ENCODE peak calls at places on chromosomes 1 and 21, in eight cellular contexts. N, O, A, C, P, Z, U and I are unnamed samples.

GRCh38 chr1:207888647-207889046 is 22.3 kb downstream of the CD34 start:
- DNase-seq in P (no peak), Z (no peak), C (no peak), A (no peak), N (no peak), O (no peak), U (no peak), I (no peak)

GRCh38 chr1:154583691-154584212 is 16.2 kb downstream of the CHRNB2 start:
- DNase-seq in Z (peak; percentile 61), O (no peak), P (no peak), N (no peak), C (no peak), U (no peak), A (no peak), I (no peak)

GRCh38 chr1:162235261-162235780 is 141.3 kb downstream of the SPATA46 start:
- DNase-seq in P (no peak), Z (no peak), C (no peak), N (no peak), A (peak; percentile 47), U (no peak), O (peak; percentile 9), I (peak; percentile 65)

GRCh38 chr1:78104322-78104721 is 58.6 kb downstream of the GIPC2 start:
- DNase-seq in O (no peak), A (no peak), C (no peak), U (no peak), N (no peak), Z (no peak), P (no peak), I (no peak)

GRCh38 chr1:96979287-96979686 is 257.7 kb downstream of the PTBP2 start:
- DNase-seq in U (no peak), Z (no peak), O (no peak), N (no peak), P (no peak), C (no peak), A (no peak), I (no peak)

GRCh38 chr21:34595457-34595856 is 19.5 kb downstream of the RCAN1 start:
- DNase-seq in N (no peak), Z (no peak), P (no peak), O (no peak), C (peak; percentile 66), A (no peak), U (no peak), I (no peak)

GRCh38 chr1:109832935-109833334 is 69.2 kb upstream of the EPS8L3 start:
- DNase-seq in Z (no peak), U (no peak), N (no peak), P (no peak), C (no peak), O (no peak), A (no peak), I (no peak)

GRCh38 chr1:17860812-17861211 is 105.7 kb downstream of the ACTL8 start:
- DNase-seq in P (no peak), N (no peak), C (no peak), O (no peak), U (no peak), Z (no peak), A (no peak), I (no peak)

GRCh38 chr21:34544032-34544496 is 32.1 kb upstream of the KCNE1 start:
- DNase-seq in U (peak; percentile 85), O (peak; percentile 74), C (peak; percentile 71), P (peak; percentile 91), N (peak; percentile 57), A (peak; percentile 22), Z (peak; percentile 49), I (no peak)

GRCh38 chr1:36159614-36160387 is 3.8 kb downstream of the MAP7D1 start:
- DNase-seq in A (no peak), Z (no peak), P (no peak), O (no peak), C (no peak), N (no peak), U (no peak), I (no peak)

GRCh38 chr1:3968851-3969250 is 68.8 kb upstream of the C1orf174 start:
- DNase-seq in A (peak; percentile 76), U (no peak), N (no peak), Z (no peak), O (no peak), P (no peak), C (no peak), I (no peak)

GRCh38 chr1:108551157-108551862 is 8.6 kb upstream of the EEIG2 start:
- DNase-seq in P (peak; percentile 60), U (no peak), C (no peak), N (no peak), O (no peak), A (no peak), Z (no peak), I (no peak)

GRCh38 chr1:3161130-3161840 is 92.3 kb downstream of the PRDM16 start:
- DNase-seq in U (no peak), N (no peak), A (no peak), P (no peak), C (no peak), Z (no peak), O (no peak), I (no peak)

GRCh38 chr1:7586031-7586941 is 184.8 kb upstream of the VAMP3 start:
- DNase-seq in U (no peak), P (no peak), C (peak; percentile 65), N (peak; percentile 37), O (no peak), Z (peak; percentile 8), A (peak; percentile 2), I (no peak)

GRCh38 chr1:94125551-94126514 is 4.9 kb upstream of the ABCA4 start:
- DNase-seq in A (no peak), C (no peak), Z (no peak), O (peak; percentile 56), N (no peak), P (no peak), U (no peak), I (no peak)

GRCh38 chr1:13583592-13583963 is at the start of gene PDPN:
- DNase-seq in Z (peak; percentile 83), P (no peak), O (no peak), C (no peak), A (peak; percentile 85), U (peak; percentile 18), N (peak; percentile 89), I (no peak)

GRCh38 chr21:45973475-45974072 is 8.0 kb upstream of the COL6A1 start:
- DNase-seq in C (peak; percentile 83), N (peak; percentile 88), Z (peak; percentile 93), O (peak; percentile 26), P (peak; percentile 68), U (peak; percentile 76), A (peak; percentile 84), I (no peak)

GRCh38 chr1:168243200-168243599 is 17.4 kb downstream of the SFT2D2 start:
- DNase-seq in Z (peak; percentile 36), P (no peak), O (no peak), C (no peak), A (no peak), N (no peak), U (no peak), I (no peak)

GRCh38 chr1:9320520-9321479 is 28.1 kb downstream of the SPSB1 start:
- DNase-seq in Z (no peak), U (no peak), N (no peak), P (no peak), A (peak; percentile 37), C (no peak), O (no peak), I (no peak)

DNA sequence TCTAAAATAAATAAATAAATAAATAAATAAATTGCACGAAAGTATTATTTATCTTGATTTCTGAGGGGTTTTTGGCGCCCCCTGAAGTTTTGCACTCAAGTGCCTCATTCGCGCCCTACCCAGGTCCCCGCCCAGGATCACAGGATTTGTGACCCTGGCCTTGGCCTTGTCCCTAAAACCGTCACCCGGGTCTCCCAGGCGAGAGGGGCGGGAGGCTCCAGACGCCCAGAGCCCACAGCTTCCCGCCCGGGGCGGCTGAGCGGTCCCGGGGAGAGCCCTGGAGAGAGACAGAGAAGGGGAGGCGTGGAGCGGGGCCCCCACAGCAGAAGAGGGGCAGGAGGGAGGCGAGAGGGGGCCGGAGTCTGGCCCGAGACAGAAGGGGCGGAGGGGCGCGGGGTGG is 91.8 kb upstream of the CASZ1 start:
- DNase-seq in C (no peak), N (no peak), O (no peak), P (no peak), A (peak; percentile 54), Z (no peak), U (no peak), I (no peak)
- TF ChIP-seq CTCF in C (no peak), N (no peak), O (no peak), P (no peak), A (no peak), Z (no peak), U (no peak), I (no peak)

GRCh38 chr1:84773933-84774497 is 83.8 kb upstream of the SSX2IP start:
- DNase-seq in Z (no peak), P (no peak), O (no peak), A (peak; percentile 44), C (no peak), U (no peak), N (peak; percentile 32), I (no peak)
- TF ChIP-seq CTCF in Z (no peak), P (no peak), O (no peak), A (no peak), C (no peak), U (no peak), N (no peak), I (no peak)

DNA sequence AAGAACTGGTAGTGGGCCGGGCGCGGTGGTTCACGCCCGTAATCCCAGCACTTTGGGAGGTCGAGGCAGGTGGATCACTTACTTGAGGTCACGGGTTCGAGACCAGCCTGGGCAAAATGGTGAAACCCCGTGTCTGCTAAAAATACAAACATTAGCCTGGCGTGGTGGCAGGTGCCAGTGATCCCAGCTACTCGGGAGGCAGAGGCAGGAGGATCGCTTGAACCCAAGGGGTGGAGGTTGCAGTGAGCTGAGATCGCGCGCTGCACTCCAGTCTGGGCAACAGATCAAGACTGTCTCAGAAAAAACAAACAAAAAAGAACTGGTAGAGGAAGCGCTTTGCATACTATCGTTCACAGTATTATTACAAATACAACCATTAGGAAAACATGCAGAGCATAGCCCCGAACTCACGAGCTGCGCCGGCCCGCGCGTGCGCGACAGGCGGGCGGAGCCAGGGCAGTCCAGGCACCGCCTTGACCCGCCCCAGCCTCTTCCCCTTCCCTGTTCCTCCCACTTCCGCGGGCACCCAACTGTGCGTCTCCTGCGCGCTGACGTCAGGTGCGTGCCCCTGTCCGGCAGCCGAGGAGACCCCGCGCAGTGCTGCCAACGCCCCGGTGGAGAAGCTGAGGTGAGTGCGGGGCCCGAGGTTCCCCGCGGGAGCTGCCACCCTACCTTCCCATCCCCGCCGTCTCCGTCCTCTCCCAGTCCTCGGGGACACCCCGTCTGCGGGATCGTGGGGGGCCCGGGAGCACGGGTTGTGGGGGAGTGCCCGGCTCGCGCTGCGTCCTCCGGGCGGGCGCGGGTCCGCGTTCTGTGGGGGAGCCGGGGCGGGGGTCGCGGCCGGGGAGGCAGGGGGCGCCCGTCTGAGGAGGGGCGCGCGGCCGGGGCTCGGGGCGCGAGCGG is at the start of gene CDC42:
- DNase-seq in Z (peak; percentile 97), U (peak; percentile 98), C (peak; percentile 99), N (peak; percentile 96), O (peak; percentile 94), P (peak; percentile 98), A (peak; percentile 95), I (peak; percentile 98)
- TF ChIP-seq CTCF in Z (no peak), U (no peak), C (no peak), N (no peak), O (no peak), P (no peak), A (no peak), I (no peak)

DNA sequence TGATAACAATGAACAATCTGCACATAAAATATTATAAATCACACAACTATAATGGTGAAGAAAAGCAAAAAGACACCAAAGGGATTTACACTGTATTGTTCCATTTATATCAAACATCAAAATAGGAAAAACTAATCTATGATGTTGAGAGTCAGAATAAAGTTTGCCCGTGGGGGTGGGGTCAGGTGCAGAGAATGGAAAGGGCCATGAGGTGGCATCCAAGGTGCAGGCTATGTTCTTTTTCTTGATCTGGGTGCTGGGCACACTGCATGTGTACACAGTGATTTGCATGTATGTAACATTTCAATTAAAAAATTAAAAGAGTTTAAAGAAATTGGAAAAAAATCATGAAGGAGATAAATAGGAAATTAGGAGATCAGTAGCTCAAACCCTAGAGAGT is 127.3 kb downstream of the DSCAM start:
- DNase-seq in N (no peak), O (no peak), C (no peak), A (no peak), P (no peak), U (no peak), Z (no peak), I (no peak)
- TF ChIP-seq CTCF in N (no peak), O (no peak), C (no peak), A (no peak), P (no peak), U (no peak), Z (no peak), I (no peak)